ENCODE peak calls at places on chromosome 19, in eight cellular contexts. One of them, this sample, is unnamed.

GRCh38 chr19:2740314-2740656 is 468 bp upstream of the SLC39A3 start:
- DNase-seq in H54: no peak
- DNase-seq in adrenal gland: no peak
- DNase-seq in right lobe of liver: no peak
- DNase-seq in thyroid gland: no peak
- DNase-seq in suprapubic skin: no peak
- DNase-seq in ovary: no peak
- DNase-seq in breast epithelium: no peak
- DNase-seq in this sample: no peak

GRCh38 chr19:36420961-36421748 is 2.7 kb upstream of the ZFP82 start:
- DNase-seq in H54: no peak
- DNase-seq in adrenal gland: peak; percentile 31
- DNase-seq in right lobe of liver: no peak
- DNase-seq in thyroid gland: peak; percentile 30
- DNase-seq in suprapubic skin: no peak
- DNase-seq in ovary: no peak
- DNase-seq in breast epithelium: peak; percentile 51
- DNase-seq in this sample: no peak

GRCh38 chr19:29645911-29646310 is 19.4 kb upstream of the PLEKHF1 start:
- DNase-seq in H54: no peak
- DNase-seq in adrenal gland: no peak
- DNase-seq in right lobe of liver: peak; percentile 71
- DNase-seq in thyroid gland: peak; percentile 67
- DNase-seq in suprapubic skin: peak; percentile 54
- DNase-seq in ovary: peak; percentile 74
- DNase-seq in breast epithelium: peak; percentile 33
- DNase-seq in this sample: peak; percentile 34

GRCh38 chr19:52070496-52070895 is 21.9 kb upstream of the ZNF432 start:
- DNase-seq in H54: no peak
- DNase-seq in adrenal gland: no peak
- DNase-seq in right lobe of liver: no peak
- DNase-seq in thyroid gland: no peak
- DNase-seq in suprapubic skin: no peak
- DNase-seq in ovary: no peak
- DNase-seq in breast epithelium: no peak
- DNase-seq in this sample: no peak

GRCh38 chr19:12034610-12035009 is 869 bp downstream of the ZNF433 start:
- DNase-seq in H54: no peak
- DNase-seq in adrenal gland: no peak
- DNase-seq in right lobe of liver: no peak
- DNase-seq in thyroid gland: peak; percentile 24
- DNase-seq in suprapubic skin: no peak
- DNase-seq in ovary: no peak
- DNase-seq in breast epithelium: no peak
- DNase-seq in this sample: no peak

GRCh38 chr19:54014920-54015560 is 23.6 kb downstream of the CACNG6 start:
- DNase-seq in H54: no peak
- DNase-seq in adrenal gland: no peak
- DNase-seq in right lobe of liver: no peak
- DNase-seq in thyroid gland: no peak
- DNase-seq in suprapubic skin: no peak
- DNase-seq in ovary: no peak
- DNase-seq in breast epithelium: no peak
- DNase-seq in this sample: no peak

GRCh38 chr19:45117167-45117594 is 24.2 kb downstream of the PPP1R37 start:
- DNase-seq in H54: no peak
- DNase-seq in adrenal gland: no peak
- DNase-seq in right lobe of liver: no peak
- DNase-seq in thyroid gland: no peak
- DNase-seq in suprapubic skin: no peak
- DNase-seq in ovary: no peak
- DNase-seq in breast epithelium: no peak
- DNase-seq in this sample: no peak

GRCh38 chr19:19342086-19343015 is 21.7 kb downstream of the MAU2 start:
- DNase-seq in H54: peak; percentile 71
- DNase-seq in adrenal gland: peak; percentile 78
- DNase-seq in right lobe of liver: peak; percentile 74
- DNase-seq in thyroid gland: peak; percentile 64
- DNase-seq in suprapubic skin: no peak
- DNase-seq in ovary: peak; percentile 68
- DNase-seq in breast epithelium: peak; percentile 58
- DNase-seq in this sample: peak; percentile 70

GRCh38 chr19:42469311-42470239 is 26.8 kb upstream of the CXCL17 start:
- DNase-seq in H54: no peak
- DNase-seq in adrenal gland: no peak
- DNase-seq in right lobe of liver: no peak
- DNase-seq in thyroid gland: no peak
- DNase-seq in suprapubic skin: no peak
- DNase-seq in ovary: no peak
- DNase-seq in breast epithelium: no peak
- DNase-seq in this sample: no peak

GRCh38 chr19:42465827-42466280 is 23.1 kb upstream of the CXCL17 start:
- DNase-seq in H54: no peak
- DNase-seq in adrenal gland: no peak
- DNase-seq in right lobe of liver: no peak
- DNase-seq in thyroid gland: no peak
- DNase-seq in suprapubic skin: no peak
- DNase-seq in ovary: no peak
- DNase-seq in breast epithelium: no peak
- DNase-seq in this sample: no peak

GRCh38 chr19:42468273-42468796 is 25.6 kb upstream of the CXCL17 start:
- DNase-seq in H54: peak; percentile 89
- DNase-seq in adrenal gland: no peak
- DNase-seq in right lobe of liver: no peak
- DNase-seq in thyroid gland: no peak
- DNase-seq in suprapubic skin: no peak
- DNase-seq in ovary: no peak
- DNase-seq in breast epithelium: no peak
- DNase-seq in this sample: no peak

GRCh38 chr19:42467437-42467760 is 24.7 kb upstream of the CXCL17 start:
- DNase-seq in H54: no peak
- DNase-seq in adrenal gland: no peak
- DNase-seq in right lobe of liver: no peak
- DNase-seq in thyroid gland: no peak
- DNase-seq in suprapubic skin: no peak
- DNase-seq in ovary: no peak
- DNase-seq in breast epithelium: no peak
- DNase-seq in this sample: no peak

DNA sequence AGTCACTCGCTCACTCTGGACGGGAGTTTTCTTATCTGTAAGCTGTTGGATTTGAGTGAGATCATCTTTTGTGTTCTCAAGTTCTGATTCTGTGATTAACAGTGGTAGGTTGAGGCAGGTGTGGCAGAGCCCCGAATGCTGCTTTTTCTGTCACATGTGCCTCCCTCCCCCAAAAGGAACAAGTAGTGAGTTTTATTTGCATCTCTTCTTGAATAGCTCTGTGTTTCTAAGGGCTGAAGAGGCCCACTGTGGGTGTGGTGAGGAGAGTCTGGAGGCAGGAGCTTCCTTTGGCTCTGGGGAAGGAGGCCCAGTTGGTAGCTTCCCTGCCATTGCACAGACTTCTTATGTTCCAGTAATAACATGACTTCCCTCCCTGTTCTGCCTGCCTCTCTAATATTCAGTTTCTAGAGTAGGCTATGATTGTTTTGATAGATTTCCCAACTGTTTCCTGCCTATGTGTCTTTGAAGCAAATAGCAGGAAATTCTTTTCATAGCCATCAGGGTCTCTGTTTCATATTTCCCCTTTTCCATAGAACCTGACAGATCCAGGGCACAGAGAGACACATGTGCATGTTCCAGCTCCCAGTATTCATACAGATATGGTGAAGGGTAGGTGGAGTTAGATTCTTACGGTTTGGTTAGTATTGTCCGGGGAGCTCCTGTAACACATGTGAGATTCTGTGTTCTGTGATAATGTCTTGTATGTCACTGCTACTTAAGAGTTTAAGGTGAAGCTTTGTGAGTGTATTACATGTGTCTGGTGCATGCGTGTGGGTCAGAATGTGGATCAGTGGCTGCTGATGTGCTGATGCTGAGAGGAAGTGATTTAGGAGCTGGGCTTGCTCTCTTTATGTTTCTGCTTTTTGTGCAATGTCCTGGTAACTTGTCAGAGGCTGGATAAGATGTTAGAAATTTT is 24.0 kb upstream of the CXCL17 start:
- DNase-seq in H54: no peak
- DNase-seq in adrenal gland: no peak
- DNase-seq in right lobe of liver: no peak
- DNase-seq in thyroid gland: no peak
- DNase-seq in suprapubic skin: no peak
- DNase-seq in ovary: no peak
- DNase-seq in breast epithelium: no peak
- DNase-seq in this sample: no peak
- TF ChIP-seq POLR2A in H54: no peak
- TF ChIP-seq POLR2A in adrenal gland: no peak
- TF ChIP-seq POLR2A in right lobe of liver: no peak
- TF ChIP-seq POLR2A in thyroid gland: no peak
- TF ChIP-seq POLR2A in suprapubic skin: no peak
- TF ChIP-seq POLR2A in ovary: no peak
- TF ChIP-seq POLR2A in breast epithelium: no peak
- TF ChIP-seq POLR2A in this sample: no peak

DNA sequence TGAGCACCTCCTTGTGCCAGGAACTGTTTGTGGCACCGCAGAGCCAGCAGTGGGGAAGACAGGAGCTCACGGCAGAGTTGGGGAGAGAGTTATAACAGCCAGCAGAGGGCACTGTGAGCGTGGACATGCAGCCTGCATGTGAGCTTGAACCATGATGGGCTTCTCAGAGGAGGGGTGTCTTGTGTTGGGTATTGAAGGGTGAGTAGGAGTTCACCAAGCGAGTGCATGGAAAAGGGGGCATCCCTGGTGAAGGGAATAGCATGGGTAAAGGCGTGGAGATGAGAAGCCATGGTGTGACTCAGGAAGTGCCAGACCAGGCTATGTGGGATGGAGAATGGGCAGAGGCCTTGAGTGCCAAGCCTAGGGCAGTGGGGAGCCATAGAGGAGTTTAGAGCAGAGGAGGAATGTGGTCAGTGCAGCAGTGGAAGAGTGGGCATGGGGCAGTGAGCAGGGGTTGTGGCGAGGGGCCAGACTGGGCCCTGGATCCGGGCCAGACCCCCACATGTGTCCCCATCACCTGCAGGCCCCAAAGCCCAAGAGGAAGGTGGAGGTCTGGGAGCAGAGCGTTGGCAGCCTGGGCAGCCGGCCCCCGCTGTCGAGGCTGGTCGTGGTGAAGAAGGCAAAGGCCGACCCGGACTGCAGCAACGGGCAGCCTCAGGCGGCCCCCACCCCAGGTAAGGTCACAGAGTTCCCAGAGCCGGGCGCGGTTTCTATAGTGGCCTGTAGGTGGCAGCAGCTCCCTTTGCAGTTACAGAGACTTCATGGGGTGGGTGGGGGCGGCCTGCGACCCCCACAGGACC is 11.8 kb upstream of the SHD start:
- DNase-seq in H54: peak; percentile 82
- DNase-seq in adrenal gland: peak; percentile 58
- DNase-seq in right lobe of liver: peak; percentile 77
- DNase-seq in thyroid gland: peak; percentile 37
- DNase-seq in suprapubic skin: no peak
- DNase-seq in ovary: peak; percentile 72
- DNase-seq in breast epithelium: no peak
- DNase-seq in this sample: peak; percentile 7
- TF ChIP-seq POLR2A in H54: no peak
- TF ChIP-seq POLR2A in adrenal gland: no peak
- TF ChIP-seq POLR2A in right lobe of liver: no peak
- TF ChIP-seq POLR2A in thyroid gland: no peak
- TF ChIP-seq POLR2A in suprapubic skin: no peak
- TF ChIP-seq POLR2A in ovary: no peak
- TF ChIP-seq POLR2A in breast epithelium: no peak
- TF ChIP-seq POLR2A in this sample: no peak

DNA sequence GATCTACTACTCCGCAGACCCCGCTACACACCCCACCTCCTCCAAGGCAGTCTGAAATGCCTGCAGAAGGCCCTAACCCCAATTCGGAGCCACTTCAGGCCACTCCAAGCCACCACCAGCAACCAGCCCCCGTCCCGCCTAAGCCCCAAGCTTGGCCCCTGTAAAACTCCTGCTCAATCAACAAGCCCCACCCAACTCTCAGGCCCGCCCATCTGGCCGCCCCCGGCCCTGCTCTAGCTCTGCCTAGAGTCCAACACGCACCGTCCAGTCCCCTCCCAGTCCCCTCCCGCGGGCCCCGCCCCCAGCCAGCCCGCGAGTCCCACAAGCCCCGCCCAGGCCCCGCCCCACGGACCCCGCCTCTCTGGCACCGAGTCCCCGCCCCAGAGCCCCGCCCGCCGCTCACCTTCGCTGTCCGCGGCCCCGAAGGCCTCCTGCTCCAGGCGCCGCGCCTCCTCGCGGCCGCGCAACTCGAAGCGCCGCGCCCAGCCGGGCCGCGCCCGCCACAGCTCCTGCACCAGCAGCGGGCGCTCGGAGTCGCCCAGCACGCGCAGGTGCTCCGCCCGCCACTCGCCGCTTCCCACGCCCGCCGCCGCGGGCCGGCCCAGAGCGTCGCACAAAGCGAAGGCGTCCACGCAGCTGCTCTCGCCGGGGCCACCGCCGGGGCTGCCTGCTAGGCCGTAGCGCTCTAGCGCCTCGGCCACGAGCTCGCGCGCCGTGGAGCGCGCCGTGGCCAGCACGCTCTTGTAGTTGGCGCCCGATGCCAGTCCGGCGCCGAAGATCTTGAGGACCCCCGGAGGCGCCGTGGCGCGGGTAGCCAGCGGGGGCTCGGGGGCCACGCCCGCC is 1.6 kb downstream of the RASIP1 start:
- DNase-seq in H54: peak; percentile 85
- DNase-seq in adrenal gland: peak; percentile 98
- DNase-seq in right lobe of liver: peak; percentile 98
- DNase-seq in thyroid gland: peak; percentile 95
- DNase-seq in suprapubic skin: peak; percentile 95
- DNase-seq in ovary: peak; percentile 95
- DNase-seq in breast epithelium: peak; percentile 96
- DNase-seq in this sample: peak; percentile 88
- TF ChIP-seq POLR2A in H54: no peak
- TF ChIP-seq POLR2A in adrenal gland: peak; percentile 71
- TF ChIP-seq POLR2A in right lobe of liver: peak; percentile 46
- TF ChIP-seq POLR2A in thyroid gland: no peak
- TF ChIP-seq POLR2A in suprapubic skin: no peak
- TF ChIP-seq POLR2A in ovary: peak; percentile 19
- TF ChIP-seq POLR2A in breast epithelium: no peak
- TF ChIP-seq POLR2A in this sample: peak; percentile 55

DNA sequence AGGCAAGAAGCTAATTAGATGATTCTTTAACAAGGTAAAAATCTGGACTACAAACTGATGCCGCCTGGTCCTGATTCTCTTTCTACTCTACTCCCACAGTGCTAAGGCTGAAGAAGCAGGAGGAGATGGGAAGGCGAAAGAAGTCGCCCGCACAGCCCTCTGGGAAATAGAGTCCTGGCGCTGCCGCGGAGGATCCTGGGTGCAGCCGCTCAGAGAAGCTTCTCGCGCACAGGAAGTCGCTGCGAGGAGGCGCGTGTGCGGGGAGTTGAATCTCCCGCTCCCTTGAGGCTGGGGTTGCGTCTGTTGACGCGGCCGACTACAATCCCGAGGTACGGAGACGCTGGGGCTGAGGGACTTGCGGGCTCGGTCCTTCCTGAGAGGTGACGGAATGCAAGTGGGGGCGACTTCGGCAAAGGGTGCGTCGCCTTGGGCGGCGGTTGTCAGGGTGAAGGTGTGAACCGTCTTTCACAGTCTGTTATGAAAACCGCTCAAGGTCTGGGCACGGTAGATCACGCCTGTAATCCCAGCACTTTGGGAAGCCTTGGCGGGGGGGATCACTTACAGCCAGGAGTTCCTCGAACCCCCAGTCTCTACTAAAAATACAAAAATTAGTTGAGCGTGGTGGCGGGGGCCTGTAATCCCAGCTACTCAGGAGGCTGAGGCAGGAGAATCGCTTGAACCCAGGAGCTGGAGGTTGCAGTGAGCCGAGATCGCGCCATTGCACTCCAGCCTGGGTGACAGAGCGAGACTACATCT is at the start of gene ZNF473:
- DNase-seq in H54: peak; percentile 92
- DNase-seq in adrenal gland: peak; percentile 90
- DNase-seq in right lobe of liver: peak; percentile 96
- DNase-seq in thyroid gland: peak; percentile 95
- DNase-seq in suprapubic skin: peak; percentile 97
- DNase-seq in ovary: peak; percentile 94
- DNase-seq in breast epithelium: peak; percentile 93
- DNase-seq in this sample: peak; percentile 90
- TF ChIP-seq POLR2A in H54: peak; percentile 91
- TF ChIP-seq POLR2A in adrenal gland: peak; percentile 57
- TF ChIP-seq POLR2A in right lobe of liver: peak; percentile 44
- TF ChIP-seq POLR2A in thyroid gland: no peak
- TF ChIP-seq POLR2A in suprapubic skin: no peak
- TF ChIP-seq POLR2A in ovary: peak; percentile 64
- TF ChIP-seq POLR2A in breast epithelium: no peak
- TF ChIP-seq POLR2A in this sample: peak; percentile 54